ENCODE peak calls at places on chromosomes 5 and 9, in ten cellular contexts. One of them, this sample, is unnamed.

GRCh38 chr9:3507395-3508077 is 18.3 kb downstream of the RFX3 start:
- DNase-seq in AG04450: no peak
- DNase-seq in OCI-LY7: peak
- DNase-seq in prostate gland: no peak
- DNase-seq in CD8-positive, alpha-beta T cell: no peak
- DNase-seq in RWPE2: no peak
- DNase-seq in left ventricle myocardium inferior: no peak
- DNase-seq in cardiac muscle cell: no peak
- DNase-seq in brain microvascular endothelial cell: no peak
- DNase-seq in astrocyte of the cerebellum: no peak
- DNase-seq in this sample: no peak

GRCh38 chr9:35510745-35511428 is 21.0 kb downstream of the RUSC2 start:
- DNase-seq in brain microvascular endothelial cell: peak
- DNase-seq in astrocyte of the cerebellum: peak
- DNase-seq in prostate gland: peak
- DNase-seq in OCI-LY7: no peak
- DNase-seq in cardiac muscle cell: peak
- DNase-seq in left ventricle myocardium inferior: peak
- DNase-seq in RWPE2: no peak
- DNase-seq in CD8-positive, alpha-beta T cell: no peak
- DNase-seq in AG04450: peak
- DNase-seq in this sample: peak

GRCh38 chr9:76618762-76619161 is 145.5 kb upstream of the PCA3 start:
- DNase-seq in CD8-positive, alpha-beta T cell: no peak
- DNase-seq in brain microvascular endothelial cell: no peak
- DNase-seq in prostate gland: no peak
- DNase-seq in cardiac muscle cell: peak
- DNase-seq in AG04450: no peak
- DNase-seq in RWPE2: no peak
- DNase-seq in left ventricle myocardium inferior: no peak
- DNase-seq in astrocyte of the cerebellum: no peak
- DNase-seq in OCI-LY7: no peak
- DNase-seq in this sample: peak

GRCh38 chr9:17018001-17018491 is 116.8 kb upstream of the CNTLN start:
- DNase-seq in prostate gland: peak
- DNase-seq in AG04450: peak
- DNase-seq in astrocyte of the cerebellum: peak
- DNase-seq in cardiac muscle cell: peak
- DNase-seq in left ventricle myocardium inferior: peak
- DNase-seq in CD8-positive, alpha-beta T cell: no peak
- DNase-seq in OCI-LY7: no peak
- DNase-seq in RWPE2: no peak
- DNase-seq in brain microvascular endothelial cell: peak
- DNase-seq in this sample: peak

GRCh38 chr9:122058707-122059106 is 34.4 kb downstream of the TTLL11 start:
- DNase-seq in OCI-LY7: no peak
- DNase-seq in RWPE2: no peak
- DNase-seq in AG04450: no peak
- DNase-seq in CD8-positive, alpha-beta T cell: no peak
- DNase-seq in prostate gland: no peak
- DNase-seq in left ventricle myocardium inferior: no peak
- DNase-seq in astrocyte of the cerebellum: no peak
- DNase-seq in brain microvascular endothelial cell: no peak
- DNase-seq in cardiac muscle cell: no peak
- DNase-seq in this sample: no peak

GRCh38 chr9:92181296-92181695 is 66.1 kb upstream of the SPTLC1 start:
- DNase-seq in RWPE2: no peak
- DNase-seq in astrocyte of the cerebellum: no peak
- DNase-seq in left ventricle myocardium inferior: no peak
- DNase-seq in brain microvascular endothelial cell: no peak
- DNase-seq in AG04450: no peak
- DNase-seq in OCI-LY7: no peak
- DNase-seq in CD8-positive, alpha-beta T cell: no peak
- DNase-seq in prostate gland: no peak
- DNase-seq in cardiac muscle cell: no peak
- DNase-seq in this sample: no peak

GRCh38 chr5:121429761-121430160 is 421.9 kb upstream of the FTMT start:
- DNase-seq in AG04450: no peak
- DNase-seq in astrocyte of the cerebellum: no peak
- DNase-seq in OCI-LY7: no peak
- DNase-seq in left ventricle myocardium inferior: no peak
- DNase-seq in prostate gland: no peak
- DNase-seq in CD8-positive, alpha-beta T cell: no peak
- DNase-seq in cardiac muscle cell: no peak
- DNase-seq in brain microvascular endothelial cell: no peak
- DNase-seq in RWPE2: no peak
- DNase-seq in this sample: no peak

GRCh38 chr9:137396227-137396626 is 26.7 kb downstream of the EXD3 start:
- DNase-seq in brain microvascular endothelial cell: peak
- DNase-seq in CD8-positive, alpha-beta T cell: no peak
- DNase-seq in cardiac muscle cell: peak
- DNase-seq in AG04450: peak
- DNase-seq in prostate gland: no peak
- DNase-seq in left ventricle myocardium inferior: no peak
- DNase-seq in OCI-LY7: no peak
- DNase-seq in astrocyte of the cerebellum: peak
- DNase-seq in RWPE2: no peak
- DNase-seq in this sample: peak

GRCh38 chr5:84614907-84615306 is 230.2 kb upstream of the EDIL3 start:
- DNase-seq in prostate gland: no peak
- DNase-seq in RWPE2: no peak
- DNase-seq in CD8-positive, alpha-beta T cell: no peak
- DNase-seq in brain microvascular endothelial cell: no peak
- DNase-seq in cardiac muscle cell: no peak
- DNase-seq in astrocyte of the cerebellum: no peak
- DNase-seq in OCI-LY7: no peak
- DNase-seq in left ventricle myocardium inferior: no peak
- DNase-seq in AG04450: no peak
- DNase-seq in this sample: no peak

GRCh38 chr5:30747412-30747811 is 446.1 kb upstream of the CDH6 start:
- DNase-seq in CD8-positive, alpha-beta T cell: no peak
- DNase-seq in astrocyte of the cerebellum: no peak
- DNase-seq in OCI-LY7: no peak
- DNase-seq in RWPE2: no peak
- DNase-seq in prostate gland: no peak
- DNase-seq in left ventricle myocardium inferior: no peak
- DNase-seq in brain microvascular endothelial cell: no peak
- DNase-seq in AG04450: no peak
- DNase-seq in cardiac muscle cell: no peak
- DNase-seq in this sample: no peak

GRCh38 chr5:65489119-65489518 is 7.4 kb upstream of the ADAMTS6 start:
- DNase-seq in OCI-LY7: no peak
- DNase-seq in astrocyte of the cerebellum: no peak
- DNase-seq in CD8-positive, alpha-beta T cell: no peak
- DNase-seq in cardiac muscle cell: no peak
- DNase-seq in RWPE2: no peak
- DNase-seq in left ventricle myocardium inferior: no peak
- DNase-seq in brain microvascular endothelial cell: no peak
- DNase-seq in prostate gland: no peak
- DNase-seq in AG04450: no peak
- DNase-seq in this sample: no peak

GRCh38 chr5:36228505-36228904 is 13.2 kb downstream of the NADK2 start:
- DNase-seq in OCI-LY7: no peak
- DNase-seq in brain microvascular endothelial cell: no peak
- DNase-seq in CD8-positive, alpha-beta T cell: no peak
- DNase-seq in RWPE2: no peak
- DNase-seq in AG04450: no peak
- DNase-seq in prostate gland: no peak
- DNase-seq in cardiac muscle cell: no peak
- DNase-seq in astrocyte of the cerebellum: no peak
- DNase-seq in left ventricle myocardium inferior: no peak
- DNase-seq in this sample: no peak

DNA sequence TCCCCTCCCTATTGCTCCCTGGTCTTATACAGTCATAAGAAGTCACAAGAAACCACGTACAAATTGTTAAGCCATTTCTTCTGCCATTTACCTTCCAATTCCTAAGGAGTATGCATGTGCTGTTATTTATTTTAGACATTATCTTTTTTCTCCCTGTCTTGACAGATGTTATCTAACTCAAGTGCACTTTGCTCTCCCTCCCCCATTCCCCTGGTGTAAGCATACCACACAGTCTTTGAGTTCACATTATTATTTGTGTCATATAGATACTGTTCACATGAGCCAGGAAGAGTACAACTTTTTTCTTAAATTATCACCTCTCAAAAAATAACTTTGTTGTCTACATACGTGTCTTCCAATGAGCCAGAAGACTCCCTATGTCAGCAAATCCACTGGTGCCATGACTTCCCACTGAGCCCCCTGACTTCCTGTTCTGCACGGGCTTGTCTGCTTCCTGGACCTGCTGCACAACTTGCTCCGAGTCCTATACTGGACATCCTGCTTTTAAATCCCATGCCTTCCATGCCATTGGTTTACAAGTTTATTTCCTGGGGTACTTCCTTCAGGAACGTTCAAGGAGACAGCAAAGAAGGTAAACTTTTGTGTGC is 19.9 kb upstream of the FAM120A start:
- DNase-seq in RWPE2: no peak
- DNase-seq in OCI-LY7: no peak
- DNase-seq in CD8-positive, alpha-beta T cell: no peak
- DNase-seq in left ventricle myocardium inferior: no peak
- DNase-seq in cardiac muscle cell: no peak
- DNase-seq in prostate gland: no peak
- DNase-seq in AG04450: no peak
- DNase-seq in brain microvascular endothelial cell: no peak
- DNase-seq in astrocyte of the cerebellum: no peak
- DNase-seq in this sample: no peak
- H3K4me3 ChIP-seq in RWPE2: no peak
- H3K4me3 ChIP-seq in OCI-LY7: no peak
- H3K4me3 ChIP-seq in CD8-positive, alpha-beta T cell: no peak
- H3K4me3 ChIP-seq in left ventricle myocardium inferior: no peak
- H3K4me3 ChIP-seq in cardiac muscle cell: no peak
- H3K4me3 ChIP-seq in prostate gland: no peak
- H3K4me3 ChIP-seq in AG04450: no peak
- H3K4me3 ChIP-seq in brain microvascular endothelial cell: no peak
- H3K4me3 ChIP-seq in astrocyte of the cerebellum: no peak
- H3K4me3 ChIP-seq in this sample: no peak

DNA sequence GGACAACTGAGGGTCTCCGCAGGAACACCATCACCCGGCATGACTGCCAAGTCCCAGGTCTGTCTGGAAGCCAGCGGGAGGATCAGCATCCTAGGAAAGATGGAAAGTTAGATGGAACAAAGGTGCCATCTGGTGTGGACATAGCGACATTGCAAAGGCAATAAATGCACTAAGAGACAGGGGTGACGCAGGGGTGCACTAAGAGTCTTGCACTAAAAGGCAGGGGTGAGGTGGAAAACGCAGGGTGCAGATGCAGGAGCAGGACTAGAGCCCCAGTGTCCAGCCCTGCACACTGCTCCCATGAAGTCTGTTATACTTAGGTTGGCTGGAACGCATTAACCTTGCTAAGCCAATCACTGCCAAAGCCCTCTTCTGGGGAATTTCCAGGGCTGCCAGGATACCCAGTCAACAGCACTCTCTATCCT is 15.5 kb downstream of the ATOX1 start:
- DNase-seq in CD8-positive, alpha-beta T cell: no peak
- DNase-seq in brain microvascular endothelial cell: peak
- DNase-seq in OCI-LY7: no peak
- DNase-seq in left ventricle myocardium inferior: peak
- DNase-seq in AG04450: peak
- DNase-seq in cardiac muscle cell: peak
- DNase-seq in RWPE2: no peak
- DNase-seq in prostate gland: peak
- DNase-seq in astrocyte of the cerebellum: peak
- DNase-seq in this sample: no peak
- TF ChIP-seq CTCF in CD8-positive, alpha-beta T cell: no peak
- TF ChIP-seq CTCF in brain microvascular endothelial cell: peak
- TF ChIP-seq CTCF in OCI-LY7: peak
- TF ChIP-seq CTCF in left ventricle myocardium inferior: peak
- TF ChIP-seq CTCF in AG04450: peak
- TF ChIP-seq CTCF in cardiac muscle cell: peak
- TF ChIP-seq CTCF in RWPE2: peak
- TF ChIP-seq CTCF in prostate gland: peak
- TF ChIP-seq CTCF in astrocyte of the cerebellum: peak
- TF ChIP-seq CTCF in this sample: peak

DNA sequence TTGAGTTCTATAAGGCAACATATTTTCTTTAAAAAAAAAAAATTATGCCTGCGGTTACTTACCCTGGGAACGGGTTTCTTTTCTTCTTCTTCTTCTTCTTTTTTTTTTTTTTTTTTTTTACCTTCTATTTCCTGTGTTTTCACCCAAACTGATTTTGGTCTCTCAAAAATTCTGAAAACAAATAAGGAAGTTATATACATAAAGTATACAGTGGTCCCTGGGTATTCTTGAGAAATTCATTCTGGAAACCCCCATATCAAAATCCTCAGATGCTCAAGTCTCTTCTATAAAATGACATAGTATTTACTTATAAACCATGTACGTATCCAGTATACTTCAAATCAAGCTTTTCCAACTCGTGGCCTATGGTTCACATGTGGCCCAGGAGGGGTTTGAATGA is 326.7 kb downstream of the MAT2B start:
- DNase-seq in AG04450: no peak
- DNase-seq in cardiac muscle cell: no peak
- DNase-seq in astrocyte of the cerebellum: no peak
- DNase-seq in left ventricle myocardium inferior: no peak
- DNase-seq in prostate gland: no peak
- DNase-seq in brain microvascular endothelial cell: no peak
- DNase-seq in RWPE2: no peak
- DNase-seq in OCI-LY7: no peak
- DNase-seq in CD8-positive, alpha-beta T cell: no peak
- DNase-seq in this sample: no peak
- H3K4me3 ChIP-seq in AG04450: no peak
- H3K4me3 ChIP-seq in cardiac muscle cell: no peak
- H3K4me3 ChIP-seq in astrocyte of the cerebellum: no peak
- H3K4me3 ChIP-seq in left ventricle myocardium inferior: no peak
- H3K4me3 ChIP-seq in prostate gland: no peak
- H3K4me3 ChIP-seq in brain microvascular endothelial cell: no peak
- H3K4me3 ChIP-seq in RWPE2: no peak
- H3K4me3 ChIP-seq in OCI-LY7: no peak
- H3K4me3 ChIP-seq in CD8-positive, alpha-beta T cell: no peak
- H3K4me3 ChIP-seq in this sample: no peak

GRCh38 chr5:125346316-125346715 is 599.9 kb upstream of the ZNF608 start:
- DNase-seq in cardiac muscle cell: no peak
- DNase-seq in CD8-positive, alpha-beta T cell: no peak
- DNase-seq in prostate gland: no peak
- DNase-seq in OCI-LY7: no peak
- DNase-seq in astrocyte of the cerebellum: no peak
- DNase-seq in left ventricle myocardium inferior: no peak
- DNase-seq in AG04450: no peak
- DNase-seq in brain microvascular endothelial cell: no peak
- DNase-seq in RWPE2: no peak
- DNase-seq in this sample: no peak

GRCh38 chr5:125348221-125348692 is 601.8 kb upstream of the ZNF608 start:
- DNase-seq in astrocyte of the cerebellum: peak
- DNase-seq in cardiac muscle cell: peak
- DNase-seq in RWPE2: no peak
- DNase-seq in left ventricle myocardium inferior: peak
- DNase-seq in AG04450: no peak
- DNase-seq in prostate gland: no peak
- DNase-seq in brain microvascular endothelial cell: no peak
- DNase-seq in OCI-LY7: no peak
- DNase-seq in CD8-positive, alpha-beta T cell: no peak
- DNase-seq in this sample: no peak

GRCh38 chr5:125348936-125349335 is 602.5 kb upstream of the ZNF608 start:
- DNase-seq in prostate gland: no peak
- DNase-seq in astrocyte of the cerebellum: no peak
- DNase-seq in cardiac muscle cell: no peak
- DNase-seq in RWPE2: no peak
- DNase-seq in left ventricle myocardium inferior: no peak
- DNase-seq in brain microvascular endothelial cell: no peak
- DNase-seq in CD8-positive, alpha-beta T cell: no peak
- DNase-seq in OCI-LY7: no peak
- DNase-seq in AG04450: no peak
- DNase-seq in this sample: no peak

GRCh38 chr5:125349432-125349831 is 603.0 kb upstream of the ZNF608 start:
- DNase-seq in RWPE2: no peak
- DNase-seq in brain microvascular endothelial cell: peak
- DNase-seq in OCI-LY7: no peak
- DNase-seq in left ventricle myocardium inferior: no peak
- DNase-seq in prostate gland: no peak
- DNase-seq in astrocyte of the cerebellum: peak
- DNase-seq in cardiac muscle cell: peak
- DNase-seq in CD8-positive, alpha-beta T cell: no peak
- DNase-seq in AG04450: no peak
- DNase-seq in this sample: no peak
- TF ChIP-seq CTCF in RWPE2: no peak
- TF ChIP-seq CTCF in brain microvascular endothelial cell: peak
- TF ChIP-seq CTCF in OCI-LY7: no peak
- TF ChIP-seq CTCF in left ventricle myocardium inferior: peak
- TF ChIP-seq CTCF in prostate gland: no peak
- TF ChIP-seq CTCF in astrocyte of the cerebellum: no peak
- TF ChIP-seq CTCF in cardiac muscle cell: no peak
- TF ChIP-seq CTCF in CD8-positive, alpha-beta T cell: no peak
- TF ChIP-seq CTCF in AG04450: no peak
- TF ChIP-seq CTCF in this sample: no peak